ENCODE peak calls at places on chromosomes 7 and 10, in ten cellular contexts. E, Q, X, S, T, M, I, L, K and A are unnamed samples.

GRCh38 chr7:18086165-18087030 is 58.8 kb upstream of the PRPS1L1 start:
- DNase-seq in E (peak; percentile 13), Q (no peak), X (peak; percentile 36), S (peak; percentile 66), T (no peak), M (peak; percentile 17), I (no peak), L (no peak), K (peak; percentile 80), A (peak; percentile 22)

GRCh38 chr7:149670288-149670687 is 103.1 kb downstream of the ZNF467 start:
- DNase-seq in E (peak; percentile 76), Q (no peak), X (no peak), S (peak; percentile 59), T (no peak), M (peak; percentile 67), I (no peak), L (peak; percentile 64), K (no peak), A (peak; percentile 28)

GRCh38 chr7:70480913-70481579 is 650.9 kb upstream of the GALNT17 start:
- DNase-seq in E (no peak), Q (no peak), X (no peak), S (no peak), T (no peak), M (no peak), I (no peak), L (no peak), K (no peak), A (peak; percentile 42)

GRCh38 chr10:134743-135600 is at the start of gene ZMYND11:
- DNase-seq in E (peak; percentile 55), Q (peak; percentile 60), X (peak; percentile 65), S (peak; percentile 85), T (peak; percentile 65), M (peak; percentile 66), I (peak; percentile 91), L (peak; percentile 59), K (peak; percentile 85), A (peak; percentile 68)

GRCh38 chr7:115340828-115341227 is 418.9 kb downstream of the MDFIC start:
- DNase-seq in E (peak; percentile 90), Q (no peak), X (no peak), S (no peak), T (no peak), M (peak; percentile 65), I (no peak), L (no peak), K (no peak), A (peak; percentile 68)

GRCh38 chr10:67803588-67804394 is 34.2 kb downstream of the DNAJC12 start:
- DNase-seq in E (no peak), Q (no peak), X (no peak), S (no peak), T (no peak), M (no peak), I (no peak), L (no peak), K (no peak), A (peak; percentile 26)

GRCh38 chr10:43250925-43251663 is 15.8 kb downstream of the RASGEF1A start:
- DNase-seq in E (no peak), Q (no peak), X (peak; percentile 5), S (peak; percentile 14), T (no peak), M (no peak), I (peak; percentile 62), L (no peak), K (no peak), A (no peak)

GRCh38 chr10:47137311-47137851 is 162.6 kb upstream of the GDF10 start:
- DNase-seq in E (peak; percentile 85), Q (no peak), X (no peak), S (no peak), T (no peak), M (peak; percentile 29), I (no peak), L (no peak), K (no peak), A (peak; percentile 45)

GRCh38 chr10:13939391-13939790 is 352.6 kb downstream of the PRPF18 start:
- DNase-seq in E (peak; percentile 58), Q (no peak), X (no peak), S (no peak), T (no peak), M (no peak), I (no peak), L (no peak), K (no peak), A (no peak)

GRCh38 chr10:79490400-79491081 is 21.8 kb upstream of the EIF5AL1 start:
- DNase-seq in E (peak; percentile 60), Q (no peak), X (no peak), S (peak; percentile 44), T (no peak), M (no peak), I (peak; percentile 65), L (no peak), K (no peak), A (no peak)

GRCh38 chr10:132714906-132715790 is 70.8 kb downstream of the NKX6-2 start:
- DNase-seq in E (no peak), Q (no peak), X (no peak), S (no peak), T (no peak), M (no peak), I (peak; percentile 78), L (no peak), K (peak; percentile 24), A (no peak)

GRCh38 chr10:72834183-72834825 is 59.2 kb upstream of the OIT3 start:
- DNase-seq in E (peak; percentile 89), Q (no peak), X (no peak), S (peak; percentile 43), T (peak; percentile 29), M (peak; percentile 75), I (no peak), L (peak; percentile 35), K (peak; percentile 74), A (peak; percentile 68)

GRCh38 chr10:76337641-76338040 is 906.2 kb downstream of the LRMDA start:
- DNase-seq in E (peak; percentile 39), Q (no peak), X (no peak), S (no peak), T (no peak), M (no peak), I (no peak), L (no peak), K (no peak), A (peak; percentile 68)

GRCh38 chr10:124134251-124134650 is 40.9 kb upstream of the CHST15 start:
- DNase-seq in E (no peak), Q (no peak), X (no peak), S (no peak), T (no peak), M (peak; percentile 24), I (no peak), L (no peak), K (no peak), A (no peak)